ENCODE peak calls at places on chromosomes 1 and 21, in four cellular contexts. U is fibroblast of pulmonary artery, N is heart right ventricle, C is fibroblast of lung. O is an unnamed sample.

GRCh38 chr1:55363261-55363660 is 148.1 kb upstream of the USP24 start:
- DNase-seq in U (peak), N (no peak), C (peak), O (no peak)

GRCh38 chr1:21614419-21615115 is 54.6 kb downstream of the RAP1GAP start:
- DNase-seq in U (no peak), N (no peak), C (no peak), O (no peak)

GRCh38 chr1:3037281-3038040 is 16.2 kb downstream of the ACTRT2 start:
- DNase-seq in U (no peak), N (no peak), C (no peak), O (no peak)

GRCh38 chr1:46527474-46528296 is 23.8 kb downstream of the KNCN start:
- DNase-seq in U (peak), N (peak), C (peak), O (peak)

GRCh38 chr1:178341218-178341956 is 155.4 kb downstream of the CLEC20A start:
- DNase-seq in U (peak), N (peak), C (peak), O (no peak)

GRCh38 chr1:4481451-4481850 is 173.0 kb upstream of the AJAP1 start:
- DNase-seq in U (no peak), N (no peak), C (no peak), O (no peak)

GRCh38 chr1:111769517-111770146 is 13.9 kb downstream of the DDX20 start:
- DNase-seq in U (peak), N (peak), C (peak), O (no peak)

GRCh38 chr21:29989634-29990234 is 49.9 kb upstream of the GRIK1 start:
- DNase-seq in U (peak), N (no peak), C (no peak), O (no peak)

GRCh38 chr1:115266729-115267421 is 71.2 kb downstream of the NGF start:
- DNase-seq in U (peak), N (peak), C (peak), O (no peak)

GRCh38 chr1:2384941-2385481 is 6.3 kb downstream of the MORN1 start:
- DNase-seq in U (no peak), N (no peak), C (no peak), O (no peak)

GRCh38 chr1:65494671-65495070 is 74.2 kb downstream of the LEPR start:
- DNase-seq in U (no peak), N (no peak), C (no peak), O (no peak)

GRCh38 chr21:15062566-15062965 is 2.2 kb downstream of the NRIP1 start:
- DNase-seq in U (peak), N (no peak), C (peak), O (no peak)

GRCh38 chr21:41660748-41661147 is 106.1 kb downstream of the RIPK4 start:
- DNase-seq in U (no peak), N (no peak), C (no peak), O (no peak)

GRCh38 chr21:46455575-46456385 is 2.9 kb upstream of the DIP2A start:
- DNase-seq in U (peak), N (peak), C (peak), O (no peak)

GRCh38 chr1:167221126-167221803 is 579 bp downstream of the POU2F1 start:
- DNase-seq in U (no peak), N (peak), C (no peak), O (peak)

GRCh38 chr1:109895720-109896504 is 14.7 kb upstream of the CSF1 start:
- DNase-seq in U (peak), N (peak), C (peak), O (peak)

GRCh38 chr1:61506944-61507343 is 218.0 kb downstream of the TM2D1 start:
- DNase-seq in U (no peak), N (no peak), C (no peak), O (no peak)

GRCh38 chr21:33384851-33385331 is 18.3 kb upstream of the IFNGR2 start:
- DNase-seq in U (no peak), N (no peak), C (peak), O (peak)

GRCh38 chr1:16367968-16368910 is 1.2 kb downstream of the SZRD1 start:
- DNase-seq in U (peak), N (no peak), C (peak), O (no peak)

GRCh38 chr1:181423301-181423918 is 59.9 kb upstream of the CACNA1E start:
- DNase-seq in U (peak), N (no peak), C (peak), O (no peak)

GRCh38 chr1:204377800-204378608 is 18.3 kb upstream of the PLEKHA6 start:
- DNase-seq in U (no peak), N (no peak), C (peak), O (peak)

GRCh38 chr1:34037856-34038255 is 127.2 kb downstream of the CSMD2 start:
- DNase-seq in U (no peak), N (no peak), C (no peak), O (no peak)

GRCh38 chr1:160187407-160187806 is 3.0 kb upstream of the CASQ1 start:
- DNase-seq in U (no peak), N (no peak), C (no peak), O (no peak)

GRCh38 chr1:9996624-9997582 is at the start of gene RBP7:
- DNase-seq in U (no peak), N (peak), C (no peak), O (peak)

GRCh38 chr1:100658716-100659026 is 60.9 kb upstream of the VCAM1 start:
- DNase-seq in U (no peak), N (no peak), C (no peak), O (no peak)

GRCh38 chr21:28150778-28151177 is 841.9 kb downstream of the LTN1 start:
- DNase-seq in U (no peak), N (no peak), C (no peak), O (no peak)

GRCh38 chr1:42931108-42931539 is 27.5 kb downstream of the SLC2A1 start:
- DNase-seq in U (peak), N (no peak), C (peak), O (peak)

GRCh38 chr1:99849744-99850457 is at the start of gene AGL:
- DNase-seq in U (peak), N (peak), C (peak), O (peak)

GRCh38 chr1:1144122-1144842 is 28.4 kb upstream of the C1orf159 start:
- DNase-seq in U (no peak), N (no peak), C (no peak), O (no peak)

GRCh38 chr1:226920446-226920894 is 19.6 kb upstream of the COQ8A start:
- DNase-seq in U (peak), N (peak), C (no peak), O (no peak)

GRCh38 chr1:91637539-91637994 is 136.9 kb downstream of the CDC7 start:
- DNase-seq in U (no peak), N (peak), C (no peak), O (no peak)

GRCh38 chr1:33255347-33256311 is 663 bp upstream of the ZNF362 start:
- DNase-seq in U (peak), N (peak), C (peak), O (peak)

GRCh38 chr1:167432780-167433179 is 85.5 kb downstream of the CD247 start:
- DNase-seq in U (no peak), N (no peak), C (no peak), O (peak)

GRCh38 chr1:17400725-17401341 is 28.8 kb downstream of the PADI6 start:
- DNase-seq in U (no peak), N (no peak), C (no peak), O (no peak)

GRCh38 chr1:182633657-182634281 is 29.6 kb upstream of the RGS16 start:
- DNase-seq in U (no peak), N (no peak), C (no peak), O (no peak)

DNA sequence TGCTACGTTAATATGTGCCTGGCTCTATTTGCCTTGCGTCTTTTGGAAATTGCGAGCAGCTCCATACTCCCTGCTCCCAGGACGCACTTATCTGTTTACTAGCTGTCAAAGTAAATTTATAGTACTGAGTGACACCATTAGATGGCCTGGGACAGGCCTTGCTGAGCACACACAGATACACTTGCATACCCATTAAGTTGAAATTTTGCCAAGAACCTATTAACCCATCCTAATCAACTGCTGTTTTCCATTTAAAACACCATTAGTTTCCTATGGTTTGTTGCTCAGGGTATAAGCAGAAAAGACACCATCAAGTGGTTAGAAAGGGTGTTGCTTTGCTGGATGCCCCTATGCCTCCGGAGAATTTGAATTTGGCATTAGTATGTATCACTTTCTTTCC is 187.3 kb downstream of the SLC44A5 start:
- DNase-seq in U (no peak), N (no peak), C (no peak), O (no peak)
- TF ChIP-seq CTCF in U (no peak), N (no peak), C (no peak), O (no peak)

GRCh38 chr1:193068013-193068412 is 8.6 kb downstream of the RO60 start:
- DNase-seq in U (no peak), N (no peak), C (no peak), O (no peak)

GRCh38 chr1:193070942-193071341 is 11.5 kb downstream of the RO60 start:
- DNase-seq in U (no peak), N (no peak), C (no peak), O (no peak)

GRCh38 chr1:193066606-193067005 is 7.2 kb downstream of the RO60 start:
- DNase-seq in U (no peak), N (no peak), C (no peak), O (no peak)

GRCh38 chr1:193070395-193070753 is 11.0 kb downstream of the RO60 start:
- DNase-seq in U (no peak), N (no peak), C (no peak), O (no peak)

GRCh38 chr1:193069748-193070394 is 10.5 kb downstream of the RO60 start:
- DNase-seq in U (no peak), N (no peak), C (no peak), O (no peak)
- TF ChIP-seq CTCF in U (peak), N (no peak), C (no peak), O (peak)

GRCh38 chr21:36479415-36480402 is at the start of gene CLDN14:
- DNase-seq in U (no peak), N (no peak), C (peak), O (no peak)
- TF ChIP-seq CTCF in U (no peak), N (no peak), C (no peak), O (no peak)

DNA sequence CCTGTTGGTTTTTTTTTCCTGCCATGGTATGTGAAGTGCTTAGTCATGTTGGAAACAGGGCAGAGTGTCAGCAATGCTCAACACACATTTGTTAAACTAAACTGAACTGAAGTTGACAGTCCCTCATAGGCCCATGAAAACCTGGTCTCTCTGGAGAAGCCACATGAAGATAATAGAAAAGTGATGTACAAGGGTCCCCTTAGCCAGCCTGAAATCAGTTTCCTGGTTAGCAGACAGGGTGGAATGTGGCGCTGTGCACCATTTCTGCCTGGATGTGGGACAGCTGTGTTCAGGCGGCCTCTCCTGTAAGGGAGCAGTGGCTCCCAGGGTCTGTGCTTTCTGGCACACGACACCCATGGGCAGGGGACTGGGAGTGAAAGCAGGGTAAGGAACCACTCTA is 9.9 kb upstream of the CHI3L1 start:
- DNase-seq in U (no peak), N (no peak), C (peak), O (no peak)
- TF ChIP-seq CTCF in U (no peak), N (no peak), C (no peak), O (no peak)

GRCh38 chr1:88741413-88741812 is 57.3 kb downstream of the PKN2 start:
- DNase-seq in U (peak), N (no peak), C (peak), O (no peak)

GRCh38 chr1:88740784-88741183 is 56.7 kb downstream of the PKN2 start:
- DNase-seq in U (peak), N (no peak), C (no peak), O (no peak)

GRCh38 chr1:88735909-88736308 is 51.8 kb downstream of the PKN2 start:
- DNase-seq in U (no peak), N (no peak), C (no peak), O (no peak)

GRCh38 chr1:88737338-88737927 is 53.4 kb downstream of the PKN2 start:
- DNase-seq in U (no peak), N (no peak), C (no peak), O (no peak)

GRCh38 chr1:88736633-88737248 is 52.7 kb downstream of the PKN2 start:
- DNase-seq in U (peak), N (no peak), C (peak), O (no peak)
- TF ChIP-seq CTCF in U (peak), N (peak), C (peak), O (no peak)

GRCh38 chr1:19179597-19180271 is 30.3 kb downstream of the UBR4 start:
- DNase-seq in U (peak), N (no peak), C (peak), O (no peak)
- TF ChIP-seq CTCF in U (peak), N (peak), C (peak), O (peak)

DNA sequence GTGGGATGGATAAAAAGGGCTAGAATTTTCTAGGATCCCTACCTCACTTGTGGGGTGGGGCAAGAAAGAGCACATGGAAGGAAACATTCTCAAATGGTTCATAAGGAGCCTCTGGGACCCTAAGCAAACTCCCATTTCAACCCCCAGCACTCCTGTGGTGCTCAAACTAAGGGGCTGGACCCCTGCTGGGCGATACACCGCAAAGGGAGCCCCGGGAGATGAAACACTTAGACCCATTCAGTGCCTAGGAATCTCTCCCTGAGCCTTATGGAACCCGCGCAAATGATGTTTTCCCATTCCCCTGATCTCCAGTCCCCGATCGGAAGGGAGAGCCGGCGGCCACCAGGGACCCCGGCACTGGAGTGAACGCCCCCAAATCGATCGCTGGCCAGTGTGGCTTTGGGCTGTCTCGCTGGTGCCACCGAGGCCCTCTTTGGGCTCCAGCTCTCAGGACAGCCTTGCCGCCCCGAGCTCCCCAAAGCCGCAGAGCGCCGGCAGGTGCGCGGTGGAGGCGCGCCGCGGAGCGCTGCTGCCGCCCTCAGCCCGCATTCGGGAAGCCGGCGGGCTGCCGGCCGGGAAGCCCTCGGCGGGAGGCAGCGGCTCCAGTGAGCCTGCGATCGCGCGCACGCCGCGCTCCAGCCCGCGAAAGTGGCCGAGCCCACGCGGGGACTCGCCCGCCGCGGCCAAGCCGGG is 1.2 kb downstream of the PLXNA2 start:
- DNase-seq in U (no peak), N (no peak), C (peak), O (peak)
- TF ChIP-seq CTCF in U (no peak), N (peak), C (no peak), O (no peak)

GRCh38 chr1:85326851-85327250 is 50.4 kb upstream of the BCL10 start:
- DNase-seq in U (no peak), N (no peak), C (no peak), O (no peak)

GRCh38 chr1:85325920-85326319 is 49.5 kb upstream of the BCL10 start:
- DNase-seq in U (no peak), N (no peak), C (peak), O (no peak)

GRCh38 chr1:85328713-85329376 is 52.4 kb upstream of the BCL10 start:
- DNase-seq in U (peak), N (peak), C (peak), O (no peak)

GRCh38 chr1:85326381-85326780 is 49.9 kb upstream of the BCL10 start:
- DNase-seq in U (no peak), N (no peak), C (no peak), O (no peak)

GRCh38 chr1:85327759-85328158 is 51.3 kb upstream of the BCL10 start:
- DNase-seq in U (no peak), N (no peak), C (no peak), O (no peak)
- TF ChIP-seq CTCF in U (no peak), N (no peak), C (no peak), O (no peak)

DNA sequence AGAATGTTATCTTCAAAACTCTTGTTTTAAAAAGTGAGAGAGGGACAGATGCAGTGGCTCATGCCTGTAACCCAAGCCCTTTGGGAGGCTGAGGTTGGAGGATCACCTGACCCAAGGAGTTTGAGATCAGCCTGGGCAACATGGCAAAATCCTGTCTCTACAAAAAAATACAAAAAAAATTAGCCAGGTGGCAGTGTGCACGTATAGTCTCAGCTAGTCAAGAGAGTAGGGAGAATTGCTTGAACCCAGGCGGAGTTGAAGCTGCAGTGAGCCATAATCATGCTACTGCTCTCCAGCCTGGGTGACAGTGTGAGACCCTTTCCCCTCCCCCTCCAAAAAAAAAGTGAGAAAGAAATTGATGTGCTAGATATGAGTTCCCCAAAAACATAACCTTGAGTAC is 131.0 kb downstream of the KCNT2 start:
- DNase-seq in U (no peak), N (no peak), C (no peak), O (no peak)
- TF ChIP-seq CTCF in U (no peak), N (no peak), C (no peak), O (no peak)